ENCODE peak calls at places on chromosomes 2 and 18, in six cellular contexts. A is H9, U is neuronal stem cell, J is H1, T is IMR-90, O is mesenchymal stem cell. G is an unnamed sample.

GRCh38 chr2:216740557-216741222 is 45.3 kb upstream of the IGFBP5 start:
- DNase-seq in A (no peak), U (no peak), J (no peak), T (peak), O (peak), G (no peak)

GRCh38 chr18:3584897-3585460 is 135.0 kb downstream of the TGIF1 start:
- DNase-seq in A (peak), U (no peak), J (peak), T (no peak), O (no peak), G (no peak)

GRCh38 chr2:40734797-40735196 is 282.9 kb upstream of the SLC8A1 start:
- DNase-seq in A (no peak), U (no peak), J (no peak), T (peak), O (peak), G (peak)

GRCh38 chr2:231668981-231669380 is 39.3 kb upstream of the PTMA start:
- DNase-seq in A (no peak), U (no peak), J (no peak), T (no peak), O (no peak), G (no peak)

GRCh38 chr2:145123606-145124005 is 603.7 kb upstream of the ZEB2 start:
- DNase-seq in A (no peak), U (no peak), J (no peak), T (peak), O (peak), G (no peak)

GRCh38 chr18:63213331-63213900 is 106.2 kb downstream of the BCL2 start:
- DNase-seq in A (no peak), U (no peak), J (no peak), T (no peak), O (peak), G (no peak)

GRCh38 chr2:157990173-157990572 is 111.5 kb upstream of the UPP2 start:
- DNase-seq in A (no peak), U (peak), J (no peak), T (no peak), O (no peak), G (no peak)

GRCh38 chr2:74457549-74458131 is 598 bp upstream of the WBP1 start:
- DNase-seq in A (peak), U (peak), J (peak), T (no peak), O (peak), G (peak)

GRCh38 chr2:37802899-37803379 is 122.1 kb upstream of the RMDN2 start:
- DNase-seq in A (no peak), U (no peak), J (no peak), T (peak), O (peak), G (peak)

GRCh38 chr2:3628241-3628679 is 29.7 kb upstream of the ALLC start:
- DNase-seq in A (peak), U (no peak), J (peak), T (no peak), O (no peak), G (no peak)

GRCh38 chr18:44723973-44724778 is 43.5 kb downstream of the SETBP1 start:
- DNase-seq in A (no peak), U (no peak), J (no peak), T (no peak), O (no peak), G (no peak)

GRCh38 chr2:182866095-182866460 is 359 bp downstream of the FRZB start:
- DNase-seq in A (no peak), U (no peak), J (peak), T (no peak), O (peak), G (no peak)

GRCh38 chr2:190961918-190962487 is 52.0 kb downstream of the STAT1 start:
- DNase-seq in A (no peak), U (no peak), J (no peak), T (no peak), O (peak), G (peak)

GRCh38 chr2:197575987-197576386 is 60.1 kb downstream of the MOB4 start:
- DNase-seq in A (no peak), U (no peak), J (no peak), T (peak), O (peak), G (peak)

GRCh38 chr18:25425030-25425429 is 73.1 kb upstream of the ZNF521 start:
- DNase-seq in A (no peak), U (no peak), J (no peak), T (peak), O (peak), G (no peak)

GRCh38 chr2:201116959-201117734 is 1.2 kb downstream of the CFLAR start:
- DNase-seq in A (no peak), U (no peak), J (no peak), T (peak), O (peak), G (peak)

GRCh38 chr2:168245074-168245825 is 2.1 kb downstream of the STK39 start:
- DNase-seq in A (no peak), U (no peak), J (no peak), T (no peak), O (peak), G (no peak)

GRCh38 chr2:38375711-38376345 is 1.2 kb downstream of the ATL2 start:
- DNase-seq in A (no peak), U (no peak), J (no peak), T (peak), O (peak), G (peak)

GRCh38 chr2:131493199-131494018 is 1.2 kb upstream of the MZT2A start:
- DNase-seq in A (no peak), U (no peak), J (no peak), T (no peak), O (peak), G (no peak)

GRCh38 chr2:171930385-171930784 is 8.1 kb downstream of the HAT1 start:
- DNase-seq in A (no peak), U (no peak), J (no peak), T (no peak), O (no peak), G (no peak)

GRCh38 chr2:236614566-236614965 is 44.9 kb downstream of the ACKR3 start:
- DNase-seq in A (no peak), U (no peak), J (no peak), T (no peak), O (no peak), G (no peak)

GRCh38 chr2:137155351-137156104 is 390.2 kb downstream of the THSD7B start:
- DNase-seq in A (no peak), U (no peak), J (no peak), T (no peak), O (no peak), G (no peak)

GRCh38 chr18:35822431-35822830 is 150.0 kb upstream of the RMP24 start:
- DNase-seq in A (no peak), U (no peak), J (no peak), T (no peak), O (no peak), G (no peak)

GRCh38 chr2:195106681-195107380 is 550.2 kb upstream of the SLC39A10 start:
- DNase-seq in A (no peak), U (no peak), J (no peak), T (no peak), O (no peak), G (no peak)

GRCh38 chr2:85239102-85239501 is 88.7 kb downstream of the TGOLN2 start:
- DNase-seq in A (no peak), U (no peak), J (no peak), T (no peak), O (no peak), G (no peak)

DNA sequence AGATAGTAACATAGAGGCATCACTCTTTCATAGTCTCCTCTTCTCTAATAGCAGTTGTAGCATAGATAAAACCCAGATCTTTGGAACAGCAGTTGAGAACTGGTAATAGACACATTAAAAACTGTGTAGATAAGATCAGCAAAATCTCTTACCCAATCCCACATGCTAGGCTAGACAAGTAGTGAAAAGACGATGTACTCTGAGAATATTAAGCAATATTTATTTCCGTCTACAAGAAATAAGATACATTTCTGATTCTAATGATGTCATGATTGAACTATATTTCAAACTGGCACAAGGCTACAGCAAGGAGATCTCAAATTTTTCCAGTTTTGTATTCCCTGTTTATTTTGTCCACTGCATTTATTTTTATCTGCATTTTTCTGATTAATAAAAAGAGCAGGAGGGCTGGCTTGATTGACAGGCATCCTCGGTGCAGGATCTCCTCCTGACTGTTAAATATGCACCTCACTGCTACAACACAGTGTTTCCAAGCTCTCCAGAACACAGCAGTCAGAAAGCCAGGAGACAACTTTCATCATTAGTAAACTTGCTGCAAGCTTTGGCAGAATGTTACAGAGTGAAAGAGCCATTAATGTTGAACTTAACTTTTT is 73.3 kb upstream of the ATIC start:
- DNase-seq in A (no peak), U (no peak), J (no peak), T (no peak), O (no peak), G (peak)
- H4K91ac ChIP-seq in A (no peak), U (no peak), J (no peak), T (no peak), O (no peak), G (no peak)

DNA sequence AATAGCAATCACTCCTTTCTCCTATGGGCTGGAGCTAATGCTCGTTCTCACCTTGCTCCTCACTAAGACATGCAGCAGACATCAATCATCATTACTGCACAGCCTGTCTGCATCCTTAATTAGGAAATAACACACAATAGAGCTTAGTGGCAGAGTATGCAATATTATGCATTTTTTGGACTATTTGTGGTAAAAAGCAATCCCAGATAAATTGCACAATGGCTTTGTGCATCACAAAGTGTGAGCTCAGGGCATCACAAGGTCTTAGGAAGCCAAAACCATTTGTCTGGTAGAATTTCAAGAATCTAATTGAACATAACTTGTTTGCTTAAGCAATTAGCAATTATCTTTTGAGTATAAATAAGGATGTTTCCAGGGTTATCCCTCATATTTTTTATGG is 32.7 kb upstream of the RAPH1 start:
- DNase-seq in A (no peak), U (no peak), J (no peak), T (no peak), O (no peak), G (no peak)
- H4K91ac ChIP-seq in A (no peak), U (no peak), J (no peak), T (no peak), O (no peak), G (no peak)

DNA sequence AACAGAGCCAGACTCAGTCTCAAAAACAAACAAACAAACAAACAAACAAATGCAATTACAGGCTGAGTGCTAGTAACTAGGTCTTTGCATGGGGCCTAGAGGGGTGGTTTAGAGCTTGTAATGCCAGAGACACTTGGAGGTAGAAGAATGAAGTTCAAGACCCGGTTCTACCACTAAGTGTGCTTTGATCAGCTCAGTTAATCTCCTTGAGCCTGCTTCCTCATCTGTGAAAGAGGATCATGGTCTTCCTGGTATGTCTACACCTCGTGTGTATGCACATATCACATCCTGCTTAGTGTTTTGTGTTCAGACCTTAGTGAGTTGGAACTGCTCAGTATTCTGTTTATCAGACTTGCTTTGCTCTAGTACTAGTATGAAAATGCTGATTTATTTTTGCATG is 4.8 kb upstream of the ATP6V1C2 start:
- DNase-seq in A (no peak), U (no peak), J (no peak), T (no peak), O (no peak), G (peak)
- H4K91ac ChIP-seq in A (no peak), U (no peak), J (no peak), T (no peak), O (no peak), G (no peak)

DNA sequence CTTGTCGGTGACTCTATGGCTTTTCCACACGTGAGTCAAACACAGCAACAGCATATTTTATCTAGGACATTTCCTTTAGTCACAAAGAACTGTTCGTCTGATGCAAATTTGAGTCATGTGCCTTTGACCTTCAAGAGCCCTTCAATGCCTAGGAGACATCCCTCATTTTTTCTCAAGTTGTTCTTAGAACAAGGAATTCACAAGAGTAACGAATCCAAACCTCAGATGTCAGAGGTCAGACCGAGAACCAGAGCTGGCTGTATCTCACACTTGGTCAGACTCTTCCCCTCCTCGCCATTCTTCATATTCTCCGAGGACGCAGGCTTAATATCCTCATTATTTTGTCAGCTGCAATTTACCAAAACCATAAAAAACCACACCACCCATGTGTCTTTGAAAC is 60.6 kb upstream of the ALKAL2 start:
- DNase-seq in A (no peak), U (no peak), J (no peak), T (no peak), O (no peak), G (no peak)
- H4K91ac ChIP-seq in A (no peak), U (no peak), J (no peak), T (no peak), O (no peak), G (no peak)

GRCh38 chr2:159147687-159148086 is 138.8 kb downstream of the WDSUB1 start:
- DNase-seq in A (no peak), U (no peak), J (no peak), T (no peak), O (no peak), G (no peak)
- H4K91ac ChIP-seq in A (no peak), U (no peak), J (no peak), T (no peak), O (no peak), G (no peak)

GRCh38 chr2:228115-228514 is 35.7 kb downstream of the SH3YL1 start:
- DNase-seq in A (no peak), U (no peak), J (no peak), T (no peak), O (no peak), G (no peak)
- H4K91ac ChIP-seq in A (no peak), U (no peak), J (no peak), T (no peak), O (no peak), G (no peak)

DNA sequence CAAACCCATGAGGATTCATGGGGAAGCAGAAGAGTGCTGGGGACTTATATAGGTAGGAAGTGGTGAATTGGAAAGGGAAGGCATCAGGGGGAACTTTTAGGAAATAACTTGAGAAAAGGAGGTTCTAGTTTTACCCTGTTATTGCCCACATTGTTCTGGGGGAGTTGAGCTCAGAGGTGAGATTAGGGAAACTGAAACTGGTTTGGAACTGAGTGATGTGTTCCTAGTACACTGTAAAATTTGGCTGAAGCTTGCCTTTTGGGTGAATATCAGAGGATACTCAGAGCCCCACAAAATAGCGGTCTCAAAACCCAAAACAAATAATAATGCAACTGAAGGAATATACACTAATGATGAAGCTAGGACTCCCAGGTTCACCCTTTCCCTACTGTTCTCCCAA is 39.6 kb upstream of the APOB start:
- DNase-seq in A (no peak), U (no peak), J (no peak), T (no peak), O (no peak), G (no peak)
- H4K91ac ChIP-seq in A (no peak), U (no peak), J (no peak), T (no peak), O (peak), G (no peak)